ENCODE peak calls at places on chromosome 17, in five cellular contexts. H, Z, E, O and A are unnamed samples.

GRCh38 chr17:49822829-49823228 is 25.0 kb downstream of the TAC4 start:
- DNase-seq in H (no peak), Z (no peak), E (no peak), O (peak), A (no peak)

GRCh38 chr17:49610883-49611584 is 35.4 kb downstream of the NXPH3 start:
- DNase-seq in H (no peak), Z (no peak), E (no peak), O (no peak), A (no peak)

GRCh38 chr17:45768000-45768399 is 16.1 kb upstream of the CRHR1 start:
- DNase-seq in H (no peak), Z (no peak), E (no peak), O (no peak), A (no peak)

GRCh38 chr17:5138616-5139453 is 23.0 kb downstream of the USP6 start:
- DNase-seq in H (no peak), Z (no peak), E (no peak), O (no peak), A (no peak)

GRCh38 chr17:8867361-8867981 is at the start of gene PIK3R6:
- DNase-seq in H (no peak), Z (no peak), E (no peak), O (no peak), A (no peak)

GRCh38 chr17:50687200-50688066 is 20.3 kb downstream of the ANKRD40 start:
- DNase-seq in H (no peak), Z (no peak), E (peak), O (no peak), A (no peak)

GRCh38 chr17:73720187-73720834 is 76.1 kb upstream of the SDK2 start:
- DNase-seq in H (no peak), Z (no peak), E (no peak), O (no peak), A (no peak)

GRCh38 chr17:45841883-45842525 is 2.7 kb upstream of the SPPL2C start:
- DNase-seq in H (no peak), Z (no peak), E (no peak), O (no peak), A (no peak)

GRCh38 chr17:47295037-47295873 is 28.5 kb upstream of the EFCAB13 start:
- DNase-seq in H (no peak), Z (no peak), E (no peak), O (no peak), A (no peak)

GRCh38 chr17:29102741-29103181 is 59.8 kb downstream of the PIPOX start:
- DNase-seq in H (no peak), Z (no peak), E (no peak), O (peak), A (no peak)

GRCh38 chr17:18004345-18004744 is 31.7 kb downstream of the DRC3 start:
- DNase-seq in H (no peak), Z (no peak), E (no peak), O (peak), A (peak)

GRCh38 chr17:29514792-29515191 is 52.0 kb downstream of the ABHD15 start:
- DNase-seq in H (no peak), Z (no peak), E (no peak), O (no peak), A (no peak)